ENCODE peak calls at places on chromosomes 7 and 10, in seven cellular contexts. R is neural progenitor cell, S is SK-N-MC, E is H1, Y is hepatocyte, L is fibroblast of lung, O is astrocyte. B is an unnamed sample. For H3K9me3, the result is how much of the 10 kb centered on the place peaks cover.

GRCh38 chr7:27560706-27561235 is 101.9 kb downstream of the HIBADH start:
- DNase-seq in R (no peak), E (no peak), L (peak), Y (no peak), S (no peak), O (peak), B (no peak)

GRCh38 chr7:4017785-4018184 is 664.3 kb upstream of the FOXK1 start:
- DNase-seq in E (no peak), S (no peak), O (no peak), Y (no peak), R (no peak), L (no peak), B (no peak)

GRCh38 chr10:119687192-119688032 is 36.2 kb downstream of the BAG3 start:
- DNase-seq in R (peak), S (no peak), Y (peak), E (peak), O (peak), L (no peak), B (peak)

GRCh38 chr7:22564511-22565045 is 64.6 kb upstream of the STEAP1B start:
- DNase-seq in Y (no peak), O (peak), L (peak), E (no peak), R (no peak), S (no peak), B (no peak)

GRCh38 chr7:757741-758163 is 30.7 kb upstream of the PRKAR1B start:
- DNase-seq in Y (no peak), S (no peak), R (no peak), O (no peak), E (no peak), L (no peak), B (no peak)

GRCh38 chr7:69219381-69219780 is 378.9 kb upstream of the AUTS2 start:
- DNase-seq in R (no peak), L (no peak), E (no peak), O (no peak), Y (no peak), S (no peak), B (peak)

GRCh38 chr7:33770581-33770980 is 134.8 kb upstream of the BMPER start:
- DNase-seq in O (no peak), R (no peak), E (no peak), S (no peak), Y (no peak), L (no peak), B (no peak)

GRCh38 chr10:116769791-116770190 is 27.4 kb upstream of the HSPA12A start:
- DNase-seq in O (peak), S (no peak), L (peak), E (no peak), Y (no peak), R (no peak), B (no peak)

GRCh38 chr10:42738669-42739068 is 43.9 kb upstream of the BMS1 start:
- DNase-seq in O (no peak), S (no peak), Y (no peak), R (no peak), E (no peak), L (no peak), B (no peak)

GRCh38 chr7:90655566-90655965 is 59.4 kb downstream of the CDK14 start:
- DNase-seq in E (no peak), R (no peak), S (peak), O (peak), L (peak), Y (no peak), B (peak)

GRCh38 chr10:114364726-114365125 is 39.6 kb downstream of the AFAP1L2 start:
- DNase-seq in E (no peak), Y (no peak), S (no peak), L (no peak), O (no peak), R (no peak), B (no peak)

GRCh38 chr10:114367041-114367675 is 37.1 kb downstream of the AFAP1L2 start:
- DNase-seq in E (no peak), Y (no peak), L (peak), O (peak), R (no peak), S (no peak), B (no peak)

GRCh38 chr10:114362831-114363355 is 41.4 kb downstream of the AFAP1L2 start:
- DNase-seq in E (no peak), R (no peak), L (no peak), Y (no peak), S (no peak), O (no peak), B (no peak)

GRCh38 chr10:114367676-114368391 is 36.5 kb downstream of the AFAP1L2 start:
- DNase-seq in Y (peak), L (peak), E (no peak), S (no peak), R (no peak), O (peak), B (no peak)

DNA sequence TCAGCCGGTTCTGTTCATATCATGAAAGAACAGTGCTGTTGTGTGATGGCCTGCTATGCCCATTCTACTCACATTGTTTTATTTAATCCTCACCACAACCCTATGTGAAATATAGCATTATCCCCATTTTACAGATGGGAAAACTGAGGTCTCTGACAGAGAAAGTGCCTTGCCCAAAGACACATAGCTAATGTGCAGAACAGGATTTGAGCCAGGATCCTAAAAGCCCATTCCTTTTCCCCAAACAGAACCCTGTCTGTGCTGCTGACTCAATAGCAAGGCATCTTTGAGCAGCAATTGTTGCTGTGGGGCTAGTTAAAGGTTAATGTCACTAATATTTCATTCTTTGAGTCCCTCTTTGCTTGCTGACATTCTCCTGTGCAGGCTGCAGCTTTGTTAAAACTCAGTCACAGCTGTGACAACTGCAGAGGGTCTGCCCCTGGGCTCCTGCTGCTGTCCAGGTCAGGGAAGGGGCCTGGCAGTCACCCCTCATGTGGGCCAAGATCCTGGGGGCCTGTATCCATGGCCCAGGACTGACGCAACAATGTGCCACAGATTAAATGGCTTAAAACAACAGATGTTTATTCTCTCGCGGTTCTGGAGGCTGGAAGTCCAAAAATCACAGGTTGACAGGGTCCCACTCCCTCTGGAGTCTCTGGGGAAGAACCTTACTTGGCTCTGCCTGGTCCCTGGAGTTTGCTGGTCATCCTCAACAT is 40.4 kb downstream of the AFAP1L2 start:
- DNase-seq in O (no peak), Y (no peak), R (no peak), L (peak), E (no peak), S (no peak), B (no peak)
- H3K9me3 ChIP-seq in O (under half), Y (under half), R (under half), L (under half), E (under half), S (under half), B (under half)

DNA sequence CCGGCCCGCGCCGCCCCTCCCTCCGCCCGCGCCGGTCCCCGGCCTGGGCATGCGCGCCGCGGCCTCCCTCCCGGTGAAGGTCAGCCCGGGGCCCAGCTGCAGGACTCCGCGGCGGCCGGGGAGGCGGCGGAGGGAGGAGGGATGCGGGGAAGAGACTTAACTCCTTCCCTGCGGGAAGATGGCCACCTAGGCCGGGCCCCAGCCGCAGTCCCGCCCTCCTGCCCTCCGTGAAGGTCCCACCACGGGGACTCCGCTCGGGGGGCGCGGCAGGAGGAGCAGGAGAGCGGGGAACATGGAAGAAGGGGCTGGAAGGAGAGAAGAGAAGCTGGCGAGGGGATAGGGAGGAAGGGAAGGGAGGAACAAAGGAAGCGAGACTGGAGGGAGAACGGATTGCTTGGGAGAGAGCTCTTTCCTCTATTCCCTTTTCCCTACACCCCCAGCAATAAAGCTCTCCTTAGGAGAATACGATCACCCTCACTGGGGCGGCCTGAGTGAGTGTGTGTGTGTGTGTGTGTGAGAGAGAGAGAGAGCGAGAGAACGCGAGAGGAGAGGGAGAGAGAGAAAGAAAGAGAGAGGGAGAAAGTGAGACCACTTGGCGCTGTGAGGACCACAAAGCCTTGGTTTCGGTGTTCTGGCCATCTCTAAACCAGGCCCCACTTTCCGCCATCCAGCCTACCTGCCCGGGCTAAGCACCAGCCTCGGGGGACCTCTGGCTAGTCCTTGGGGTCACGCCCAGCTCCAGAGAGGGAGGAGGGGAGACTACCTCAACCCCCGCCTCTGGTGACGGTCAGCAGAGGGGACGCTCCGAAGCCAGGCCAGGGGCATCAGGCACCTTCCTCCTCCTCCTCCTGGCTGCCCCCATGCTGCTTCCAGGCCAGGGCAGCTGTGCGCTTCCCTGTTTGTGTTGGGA is 3.7 kb upstream of the SMARCD3 start:
- DNase-seq in Y (peak), L (peak), S (no peak), R (peak), E (no peak), O (peak), B (peak)
- TF ChIP-seq EZH2 in Y (no peak), L (no peak), S (no peak), R (no peak), E (no peak), O (no peak), B (no peak)

GRCh38 chr7:157719008-157719682 is 382.3 kb downstream of the DNAJB6 start:
- DNase-seq in R (no peak), L (no peak), O (no peak), S (no peak), Y (no peak), E (no peak), B (no peak)
- H3K9me3 ChIP-seq in R (under half), L (under half), O (under half), S (under half), Y (under half), E (under half), B (under half)

GRCh38 chr7:155255071-155255470 is 42.6 kb upstream of the INSIG1 start:
- DNase-seq in Y (no peak), O (no peak), L (no peak), S (no peak), R (no peak), E (no peak), B (no peak)

GRCh38 chr7:155252958-155253501 is 44.6 kb upstream of the INSIG1 start:
- DNase-seq in E (no peak), O (no peak), S (no peak), L (no peak), R (no peak), Y (no peak), B (no peak)

GRCh38 chr7:155254018-155254417 is 43.7 kb upstream of the INSIG1 start:
- DNase-seq in S (no peak), E (no peak), Y (no peak), R (no peak), O (no peak), L (no peak), B (no peak)

GRCh38 chr7:155251831-155252230 is 45.8 kb upstream of the INSIG1 start:
- DNase-seq in O (no peak), S (no peak), E (no peak), L (no peak), Y (no peak), R (no peak), B (no peak)

GRCh38 chr7:155252388-155252957 is 45.2 kb upstream of the INSIG1 start:
- DNase-seq in O (peak), Y (no peak), S (no peak), E (no peak), L (peak), R (no peak), B (no peak)
- TF ChIP-seq EZH2 in O (no peak), Y (no peak), S (no peak), E (no peak), L (no peak), R (no peak), B (no peak)

GRCh38 chr10:85026878-85027467 is 698.6 kb downstream of the CCSER2 start:
- DNase-seq in L (no peak), E (no peak), R (no peak), O (no peak), Y (no peak), S (no peak), B (no peak)
- H3K9me3 ChIP-seq in L (under half), E (under half), R (under half), O (under half), Y (under half), S (under half), B (under half)

GRCh38 chr10:101215397-101216206 is 13.7 kb downstream of the LBX1 start:
- DNase-seq in O (no peak), R (peak), L (no peak), E (no peak), S (no peak), Y (no peak), B (no peak)
- TF ChIP-seq EZH2 in O (peak), R (peak), L (peak), E (peak), S (no peak), Y (peak), B (no peak)

GRCh38 chr10:91208645-91209044 is 11.8 kb upstream of the PCGF5 start:
- DNase-seq in L (no peak), R (no peak), Y (no peak), S (no peak), E (no peak), O (no peak), B (no peak)

GRCh38 chr10:91210014-91210413 is 10.4 kb upstream of the PCGF5 start:
- DNase-seq in Y (no peak), R (no peak), S (no peak), E (no peak), L (no peak), O (no peak), B (no peak)

GRCh38 chr10:91211675-91212074 is 8.8 kb upstream of the PCGF5 start:
- DNase-seq in Y (no peak), S (no peak), O (no peak), R (no peak), E (no peak), L (no peak), B (no peak)

GRCh38 chr10:91206837-91207474 is 13.5 kb upstream of the PCGF5 start:
- DNase-seq in O (no peak), R (no peak), E (no peak), L (no peak), S (no peak), Y (no peak), B (no peak)

DNA sequence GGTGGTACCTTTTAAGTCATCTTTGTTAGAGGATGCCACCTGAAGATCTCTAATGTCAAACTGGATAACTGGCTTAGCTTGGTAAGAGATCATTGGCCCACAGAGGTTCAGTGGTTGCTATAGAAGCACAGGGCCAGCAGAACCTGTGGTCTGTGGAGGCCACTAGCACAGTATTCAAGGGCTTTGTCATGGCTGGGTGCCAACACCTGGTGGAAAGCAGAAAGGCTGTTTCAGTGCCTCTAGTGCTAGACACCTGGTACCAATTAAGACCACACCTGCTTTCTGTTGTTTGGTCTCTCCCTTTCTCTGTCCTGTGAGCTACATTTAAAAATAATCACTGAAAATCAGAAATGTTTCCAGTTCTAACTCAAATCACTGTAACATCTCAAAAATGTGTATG is 10.0 kb upstream of the PCGF5 start:
- DNase-seq in E (no peak), O (no peak), L (no peak), Y (peak), R (no peak), S (no peak), B (no peak)
- H3K9me3 ChIP-seq in E (under half), O (under half), L (under half), Y (under half), R (under half), S (under half), B (under half)

GRCh38 chr7:155811560-155811894 is 736 bp downstream of the SHH start:
- DNase-seq in S (no peak), O (no peak), L (no peak), Y (peak), E (no peak), R (peak), B (no peak)

GRCh38 chr7:155813125-155813524 is 862 bp upstream of the SHH start:
- DNase-seq in Y (no peak), S (no peak), R (no peak), E (no peak), L (no peak), O (no peak), B (no peak)

GRCh38 chr7:155810607-155811559 is 1.4 kb downstream of the SHH start:
- DNase-seq in Y (no peak), S (no peak), R (peak), O (no peak), L (no peak), E (no peak), B (no peak)

GRCh38 chr7:155813791-155814568 is 1.7 kb upstream of the SHH start:
- DNase-seq in O (no peak), Y (no peak), S (no peak), E (no peak), L (no peak), R (no peak), B (no peak)

DNA sequence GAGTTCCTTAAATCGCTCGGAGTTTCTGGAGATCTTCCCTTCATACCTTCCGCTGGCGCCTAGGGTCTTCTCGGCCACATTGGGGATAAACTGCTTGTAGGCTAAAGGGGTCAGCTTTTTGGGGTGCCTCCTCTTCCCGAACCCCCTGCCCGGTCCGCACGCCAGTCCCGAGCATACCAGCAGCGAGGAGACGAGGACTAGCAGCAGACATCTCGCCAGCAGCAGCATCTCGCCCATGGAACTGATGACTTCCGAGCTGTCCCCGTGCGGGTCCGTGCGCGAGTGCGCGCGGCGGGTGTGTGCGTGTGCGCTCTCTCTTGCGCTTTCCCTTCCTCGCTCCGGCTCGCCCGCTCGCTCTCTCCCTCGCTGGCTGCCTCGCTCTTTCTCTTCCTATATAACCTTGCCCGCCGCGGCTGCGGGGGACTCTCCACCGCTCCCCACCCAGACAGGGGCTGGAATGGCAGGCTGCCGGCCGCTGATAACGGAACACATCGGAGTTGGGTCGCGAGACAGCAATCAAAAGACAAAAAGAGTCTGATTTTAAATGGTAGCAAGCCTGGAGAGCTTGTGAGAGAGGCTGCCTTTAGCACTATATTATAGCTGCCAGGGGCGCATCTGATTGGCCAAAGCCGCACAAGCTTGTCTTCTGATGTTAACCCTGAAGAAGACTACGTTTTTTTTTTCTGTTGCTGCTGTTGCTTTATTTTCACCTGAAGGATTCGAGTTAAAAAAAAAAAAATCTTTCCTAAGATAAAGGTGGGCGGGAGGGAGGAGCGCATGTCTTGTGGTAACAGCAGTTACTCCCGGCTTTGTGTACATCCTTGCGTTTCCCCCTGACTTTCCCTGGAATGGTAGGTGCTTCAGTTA is at the start of gene SHH:
- DNase-seq in E (no peak), O (no peak), Y (peak), R (peak), L (peak), S (no peak), B (no peak)
- TF ChIP-seq EZH2 in E (peak), O (peak), Y (peak), R (peak), L (peak), S (peak), B (peak)

GRCh38 chr10:129491123-129491734 is 24.2 kb downstream of the MGMT start:
- DNase-seq in O (peak), E (no peak), R (peak), L (peak), S (no peak), Y (no peak), B (peak)

GRCh38 chr10:129496995-129497394 is 30.0 kb downstream of the MGMT start:
- DNase-seq in Y (no peak), E (no peak), O (no peak), R (no peak), L (no peak), S (no peak), B (peak)

GRCh38 chr10:129495697-129496096 is 28.7 kb downstream of the MGMT start:
- DNase-seq in Y (no peak), R (peak), S (no peak), O (no peak), E (no peak), L (no peak), B (no peak)

GRCh38 chr10:129494740-129495139 is 27.7 kb downstream of the MGMT start:
- DNase-seq in R (peak), L (no peak), E (no peak), S (no peak), Y (no peak), O (no peak), B (peak)

GRCh38 chr10:129494176-129494575 is 27.1 kb downstream of the MGMT start:
- DNase-seq in L (no peak), R (no peak), S (no peak), Y (no peak), E (no peak), O (no peak), B (no peak)
- H3K9me3 ChIP-seq in L (under half), R (under half), S (under half), Y (under half), E (under half), O (under half), B (under half)